ENCODE peak calls at places on chromosomes 1 and 21, in five cellular contexts. O is ovary, D is AG04450, A is AG09309, L is stomach. T is an unnamed sample.

GRCh38 chr1:72932025-72932424 is 649.7 kb upstream of the NEGR1 start:
- DNase-seq in D (no peak), O (no peak), L (no peak), A (no peak), T (no peak)

GRCh38 chr1:91555821-91556531 is 55.3 kb downstream of the CDC7 start:
- DNase-seq in A (peak), D (peak), O (no peak), L (no peak), T (peak)

GRCh38 chr1:59701376-59701775 is 113.4 kb upstream of the HOOK1 start:
- DNase-seq in O (no peak), A (no peak), L (no peak), D (peak), T (no peak)

GRCh38 chr1:247646867-247647266 is 32.7 kb downstream of the OR13G1 start:
- DNase-seq in A (no peak), L (no peak), D (no peak), O (no peak), T (no peak)

GRCh38 chr1:16220101-16220500 is 7.6 kb upstream of the ARHGEF19 start:
- DNase-seq in A (no peak), O (no peak), L (no peak), D (no peak), T (no peak)

GRCh38 chr21:44989943-44990780 is 50.3 kb downstream of the SLX9 start:
- DNase-seq in A (no peak), D (no peak), O (no peak), L (no peak), T (no peak)

GRCh38 chr1:40732756-40733301 is 41.3 kb downstream of the NFYC start:
- DNase-seq in O (no peak), D (no peak), A (no peak), L (no peak), T (no peak)

GRCh38 chr1:26317612-26318337 is at the start of gene CD52:
- DNase-seq in D (no peak), L (peak), A (no peak), O (no peak), T (no peak)

GRCh38 chr21:36691539-36692124 is 7.3 kb upstream of the SIM2 start:
- DNase-seq in O (no peak), D (no peak), L (no peak), A (no peak), T (no peak)

GRCh38 chr1:164772635-164773034 is 213.7 kb downstream of the PBX1 start:
- DNase-seq in A (peak), D (peak), O (no peak), L (peak), T (peak)

GRCh38 chr1:119254067-119254720 is 113.7 kb upstream of the WARS2 start:
- DNase-seq in O (no peak), D (no peak), A (no peak), L (no peak), T (no peak)

GRCh38 chr1:158717344-158717743 is 3.2 kb downstream of the OR6K3 start:
- DNase-seq in O (no peak), D (no peak), L (no peak), A (no peak), T (no peak)

GRCh38 chr1:92577251-92577895 is 90.6 kb upstream of the GFI1 start:
- DNase-seq in D (no peak), A (peak), L (no peak), O (no peak), T (no peak)

GRCh38 chr1:203148127-203148526 is 20.6 kb downstream of the ADORA1 start:
- DNase-seq in O (no peak), D (no peak), A (no peak), L (peak), T (no peak)

GRCh38 chr1:246748867-246749266 is 24.7 kb downstream of the SCCPDH start:
- DNase-seq in D (no peak), L (no peak), A (no peak), O (no peak), T (no peak)

GRCh38 chr1:177278626-177279390 is 108.0 kb downstream of the BRINP2 start:
- DNase-seq in D (no peak), O (no peak), A (no peak), L (no peak), T (no peak)

GRCh38 chr21:33325222-33326067 is 675 bp downstream of the IFNAR1 start:
- DNase-seq in D (peak), A (peak), L (peak), O (no peak), T (no peak)

GRCh38 chr1:117564227-117565082 is 41.4 kb upstream of the TENT5C start:
- DNase-seq in D (no peak), O (no peak), A (no peak), L (no peak), T (no peak)

GRCh38 chr1:27575861-27576331 is 28.0 kb downstream of the AHDC1 start:
- DNase-seq in A (no peak), O (peak), D (no peak), L (peak), T (no peak)

GRCh38 chr1:11365744-11366387 is 92.9 kb downstream of the UBIAD1 start:
- DNase-seq in O (no peak), L (no peak), D (no peak), A (no peak), T (no peak)

GRCh38 chr1:17653728-17654351 is 101.3 kb upstream of the ACTL8 start:
- DNase-seq in O (peak), L (no peak), D (peak), A (no peak), T (no peak)

GRCh38 chr1:37890378-37891014 is 31.1 kb upstream of the MTF1 start:
- DNase-seq in O (no peak), A (peak), L (no peak), D (no peak), T (peak)

GRCh38 chr1:85359874-85360708 is 83.7 kb upstream of the BCL10 start:
- DNase-seq in A (no peak), D (no peak), L (no peak), O (no peak), T (no peak)

GRCh38 chr1:58619286-58620054 is 42.4 kb upstream of the TACSTD2 start:
- DNase-seq in L (peak), A (no peak), O (no peak), D (no peak), T (no peak)

GRCh38 chr1:21517660-21518480 is 8.6 kb downstream of the ALPL start:
- DNase-seq in A (no peak), D (no peak), O (no peak), L (no peak), T (no peak)

GRCh38 chr1:35797380-35797779 is 10.4 kb upstream of the AGO4 start:
- DNase-seq in O (no peak), L (no peak), D (no peak), A (no peak), T (no peak)

GRCh38 chr1:6794164-6794563 is 8.9 kb downstream of the CAMTA1 start:
- DNase-seq in D (peak), O (no peak), A (peak), L (no peak), T (peak)

GRCh38 chr1:8814870-8815269 is 2.6 kb downstream of the RERE start:
- DNase-seq in O (no peak), A (no peak), L (no peak), D (no peak), T (no peak)

GRCh38 chr1:234118911-234119310 is 214.4 kb downstream of the SLC35F3 start:
- DNase-seq in O (no peak), D (no peak), L (no peak), A (no peak), T (no peak)

GRCh38 chr1:232982238-232982944 is 32.0 kb downstream of the NTPCR start:
- DNase-seq in D (no peak), L (peak), O (no peak), A (peak), T (no peak)

GRCh38 chr1:208154040-208154439 is 90.1 kb downstream of the PLXNA2 start:
- DNase-seq in D (no peak), L (no peak), O (no peak), A (no peak), T (no peak)

GRCh38 chr1:37478451-37478871 is 4.1 kb downstream of the ZC3H12A start:
- DNase-seq in O (no peak), D (no peak), A (peak), L (peak), T (no peak)

GRCh38 chr1:23593042-23593521 is 33.8 kb upstream of the ID3 start:
- DNase-seq in D (no peak), O (no peak), L (no peak), A (no peak), T (no peak)

GRCh38 chr1:45172015-45172414 is 34.4 kb downstream of the ZSWIM5 start:
- DNase-seq in A (no peak), D (no peak), L (no peak), O (no peak), T (no peak)

GRCh38 chr1:151854658-151855057 is 1.1 kb upstream of the THEM5 start:
- DNase-seq in O (no peak), D (no peak), A (no peak), L (no peak), T (no peak)

DNA sequence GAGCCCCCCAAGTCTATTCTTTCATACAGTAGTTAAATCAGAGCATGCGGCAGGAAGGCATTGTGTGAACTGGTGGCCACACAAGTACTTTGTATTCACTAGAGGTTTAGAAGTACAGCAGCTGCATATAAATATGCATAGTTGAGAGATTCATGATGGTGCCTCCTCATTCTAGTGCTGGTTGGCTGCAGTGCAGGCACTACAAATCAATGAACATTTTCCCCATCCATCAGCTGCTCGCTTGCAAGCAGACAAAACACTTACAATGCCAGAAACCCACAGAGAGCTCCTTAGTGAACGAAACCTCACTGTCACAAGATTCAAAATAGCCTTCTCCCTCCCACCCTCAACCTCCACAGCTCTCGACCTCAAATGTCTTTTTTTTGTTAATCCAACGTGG is 726.2 kb downstream of the USP25 start:
- DNase-seq in A (no peak), L (no peak), O (no peak), D (no peak), T (no peak)
- H3K4me3 ChIP-seq in A (no peak), L (no peak), O (no peak), D (no peak), T (no peak)

GRCh38 chr1:223245411-223245810 is 102.4 kb upstream of the TLR5 start:
- DNase-seq in A (no peak), D (no peak), O (no peak), L (no peak), T (no peak)

GRCh38 chr1:223243441-223244050 is 100.5 kb upstream of the TLR5 start:
- DNase-seq in A (no peak), L (no peak), O (no peak), D (no peak), T (no peak)

GRCh38 chr1:223242971-223243370 is 99.9 kb upstream of the TLR5 start:
- DNase-seq in O (no peak), D (no peak), L (no peak), A (no peak), T (no peak)

GRCh38 chr1:223245983-223246382 is 102.9 kb upstream of the TLR5 start:
- DNase-seq in O (no peak), L (no peak), A (no peak), D (no peak), T (no peak)

DNA sequence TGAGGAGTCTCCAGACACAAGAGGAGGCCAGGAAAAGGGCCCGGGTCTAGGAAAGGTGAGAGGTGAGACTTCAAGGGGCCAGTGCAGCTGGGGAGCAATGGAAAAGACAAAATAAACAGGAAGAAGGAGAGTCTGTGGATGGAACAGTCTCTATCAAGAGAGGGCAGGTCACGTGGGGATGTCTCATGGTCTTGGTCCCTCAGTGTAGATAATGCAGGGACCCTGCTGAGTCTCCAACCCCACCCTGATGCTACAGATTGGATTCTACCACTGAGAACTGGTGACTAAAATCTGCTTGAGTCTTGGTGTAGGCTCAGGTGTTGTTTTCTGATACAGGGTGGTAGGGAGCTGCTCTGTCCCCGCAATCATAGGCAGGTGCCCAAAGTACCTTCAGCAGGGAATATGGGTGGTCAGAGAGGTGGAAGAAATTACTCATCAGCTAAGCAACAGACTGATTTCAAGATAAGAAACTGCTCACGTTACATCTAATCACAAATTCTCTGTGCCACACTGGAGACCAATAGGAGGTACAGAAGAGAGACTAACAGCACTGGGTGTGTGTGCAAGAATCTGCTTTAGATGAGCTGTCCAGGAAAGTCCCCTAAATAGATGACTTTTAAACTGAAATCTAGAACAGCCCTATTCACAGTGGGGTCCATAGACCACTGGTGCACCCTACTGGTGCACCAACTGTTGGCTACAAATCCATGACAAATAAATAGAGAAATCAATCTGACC is 101.5 kb upstream of the TLR5 start:
- DNase-seq in O (no peak), L (no peak), A (no peak), D (no peak), T (no peak)
- TF ChIP-seq CTCF in O (no peak), L (no peak), A (peak), D (peak), T (peak)

GRCh38 chr21:16305686-16306085 is 575.9 kb downstream of the USP25 start:
- DNase-seq in O (peak), D (no peak), L (no peak), A (no peak), T (no peak)

GRCh38 chr21:16309250-16309971 is 579.6 kb downstream of the USP25 start:
- DNase-seq in D (no peak), L (no peak), O (peak), A (no peak), T (no peak)

GRCh38 chr21:16307256-16307655 is 577.5 kb downstream of the USP25 start:
- DNase-seq in O (no peak), A (no peak), D (no peak), L (no peak), T (no peak)

GRCh38 chr21:16310191-16310590 is 580.4 kb downstream of the USP25 start:
- DNase-seq in D (no peak), A (no peak), L (no peak), O (no peak), T (no peak)

DNA sequence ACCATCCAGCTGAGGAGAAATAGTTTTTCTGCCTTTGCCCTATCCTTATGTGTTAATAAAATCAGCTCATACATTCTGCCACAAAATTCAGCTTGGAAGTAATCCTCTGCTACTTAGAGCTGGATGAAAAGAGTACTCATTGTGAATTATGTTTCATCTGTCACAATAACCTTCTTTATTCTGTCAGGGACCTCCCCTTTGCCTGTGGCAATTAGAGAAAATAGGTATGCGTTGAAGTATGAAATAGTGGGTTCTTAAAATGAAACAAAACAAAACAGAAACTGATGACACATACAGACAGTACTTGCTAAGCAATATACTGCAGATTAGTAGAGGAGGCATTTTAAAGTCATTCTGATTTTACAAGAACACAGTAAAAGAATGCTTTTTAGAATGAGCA is 578.5 kb downstream of the USP25 start:
- DNase-seq in A (no peak), L (no peak), D (no peak), O (no peak), T (no peak)
- H3K4me3 ChIP-seq in A (peak), L (no peak), D (peak), O (peak), T (no peak)

GRCh38 chr1:243251544-243251943 is 3.5 kb downstream of the CEP170 start:
- DNase-seq in L (no peak), O (no peak), A (no peak), D (no peak), T (no peak)
- TF ChIP-seq CTCF in L (no peak), O (no peak), A (no peak), D (no peak), T (no peak)

GRCh38 chr1:111906816-111907215 is 82.7 kb downstream of the KCND3 start:
- DNase-seq in O (no peak), D (no peak), L (no peak), A (no peak), T (no peak)

GRCh38 chr1:111906111-111906510 is 83.4 kb downstream of the KCND3 start:
- DNase-seq in L (no peak), O (no peak), A (no peak), D (no peak), T (no peak)

GRCh38 chr1:111903148-111903857 is 86.2 kb downstream of the KCND3 start:
- DNase-seq in O (no peak), L (no peak), A (no peak), D (no peak), T (no peak)

GRCh38 chr1:111904478-111905218 is 84.8 kb downstream of the KCND3 start:
- DNase-seq in L (no peak), D (no peak), A (no peak), O (no peak), T (no peak)

GRCh38 chr1:111903858-111904449 is 85.5 kb downstream of the KCND3 start:
- DNase-seq in O (no peak), L (no peak), A (no peak), D (no peak), T (no peak)
- H3K4me3 ChIP-seq in O (no peak), L (no peak), A (no peak), D (no peak), T (no peak)